ENCODE peak calls at places on chromosomes 16 and 17, in five cellular contexts. X, I, H, M and D are unnamed samples.

GRCh38 chr17:50102164-50102991 is 7.2 kb downstream of the PDK2 start:
- DNase-seq in M (no peak), H (peak; percentile 93), X (peak; percentile 90), I (peak; percentile 89), D (no peak)

GRCh38 chr16:86622700-86623615 is 44.6 kb downstream of the FOXL1 start:
- DNase-seq in I (no peak), H (no peak), X (no peak), M (no peak), D (no peak)

GRCh38 chr16:27264151-27264550 is 4.4 kb downstream of the NSMCE1 start:
- DNase-seq in X (no peak), I (no peak), H (no peak), M (peak; percentile 97), D (no peak)

GRCh38 chr17:55089955-55090573 is 121.5 kb downstream of the STXBP4 start:
- DNase-seq in I (no peak), X (no peak), M (peak; percentile 58), H (no peak), D (no peak)

GRCh38 chr17:72095316-72095715 is 25.5 kb upstream of the SOX9 start:
- DNase-seq in I (no peak), M (no peak), H (no peak), X (no peak), D (no peak)

GRCh38 chr17:27293359-27293897 is 486 bp upstream of the WSB1 start:
- DNase-seq in M (no peak), X (no peak), H (peak; percentile 14), I (no peak), D (no peak)

GRCh38 chr17:50630524-50631194 is 4.0 kb upstream of the ABCC3 start:
- DNase-seq in H (peak; percentile 83), M (peak; percentile 31), X (peak; percentile 92), I (peak; percentile 74), D (no peak)

GRCh38 chr16:78775161-78775561 is 675.7 kb downstream of the WWOX start:
- DNase-seq in X (no peak), I (no peak), M (no peak), H (no peak), D (no peak)

GRCh38 chr16:70598937-70599503 is 47.3 kb upstream of the IL34 start:
- DNase-seq in M (no peak), H (no peak), I (no peak), X (no peak), D (no peak)

GRCh38 chr17:27535975-27536374 is 79.7 kb downstream of the KSR1 start:
- DNase-seq in M (no peak), I (no peak), H (no peak), X (no peak), D (no peak)

GRCh38 chr17:33501185-33501584 is 208.1 kb upstream of the ASIC2 start:
- DNase-seq in H (no peak), I (no peak), X (no peak), M (no peak), D (no peak)

GRCh38 chr17:38469875-38470274 is 41.6 kb downstream of the ARHGAP23 start:
- DNase-seq in X (no peak), H (no peak), I (no peak), M (no peak), D (no peak)

GRCh38 chr16:75244844-75245758 is 6.3 kb downstream of the BCAR1 start:
- DNase-seq in M (peak; percentile 69), X (peak; percentile 94), I (peak; percentile 83), H (peak; percentile 93), D (peak; percentile 97)

GRCh38 chr16:30473231-30474061 is 904 bp downstream of the ITGAL start:
- DNase-seq in M (no peak), H (peak; percentile 22), I (peak; percentile 56), X (no peak), D (no peak)

GRCh38 chr17:29078183-29079045 is 35.5 kb downstream of the PIPOX start:
- DNase-seq in M (peak; percentile 21), X (no peak), I (no peak), H (no peak), D (no peak)

GRCh38 chr16:71352466-71352865 is 6.1 kb upstream of the CALB2 start:
- DNase-seq in M (no peak), X (no peak), H (no peak), I (no peak), D (no peak)

GRCh38 chr17:55454906-55455474 is 33.4 kb upstream of the MMD start:
- DNase-seq in H (no peak), X (no peak), I (no peak), M (peak; percentile 90), D (no peak)

GRCh38 chr16:89325861-89326471 is 108.5 kb downstream of the ZNF778 start:
- DNase-seq in M (peak; percentile 69), H (peak; percentile 75), I (peak; percentile 70), X (peak; percentile 72), D (peak; percentile 49)

GRCh38 chr16:55955439-55955838 is 80.3 kb upstream of the CES5A start:
- DNase-seq in X (no peak), M (no peak), I (no peak), H (no peak), D (no peak)

GRCh38 chr17:49985310-49985990 is 9.6 kb downstream of the DLX3 start:
- DNase-seq in H (no peak), M (no peak), X (no peak), I (no peak), D (peak; percentile 39)

GRCh38 chr16:77385481-77385880 is 49.4 kb downstream of the ADAMTS18 start:
- DNase-seq in H (no peak), X (no peak), I (no peak), M (no peak), D (no peak)

GRCh38 chr17:40490289-40490853 is 11.1 kb downstream of the TNS4 start:
- DNase-seq in M (peak; percentile 82), X (no peak), I (no peak), H (peak; percentile 52), D (no peak)

GRCh38 chr16:17658881-17659280 is 188.1 kb upstream of the XYLT1 start:
- DNase-seq in X (no peak), I (no peak), M (no peak), H (no peak), D (no peak)

GRCh38 chr16:82672676-82673075 is 45.9 kb downstream of the CDH13 start:
- DNase-seq in M (peak; percentile 23), H (no peak), I (no peak), X (no peak), D (no peak)

GRCh38 chr17:82126479-82127314 is 28.7 kb upstream of the FASN start:
- DNase-seq in H (no peak), M (no peak), I (no peak), X (no peak), D (no peak)

GRCh38 chr17:39461911-39462641 is 790 bp downstream of the CDK12 start:
- DNase-seq in X (peak; percentile 28), H (peak; percentile 52), I (no peak), M (peak; percentile 42), D (no peak)

GRCh38 chr17:51046527-51047384 is 73.9 kb downstream of the SPAG9 start:
- DNase-seq in I (no peak), M (peak; percentile 33), H (peak; percentile 76), X (no peak), D (no peak)

GRCh38 chr17:50935201-50936124 is 69.3 kb upstream of the TOB1 start:
- DNase-seq in M (peak; percentile 56), H (peak; percentile 98), X (peak; percentile 94), I (peak; percentile 89), D (no peak)

GRCh38 chr17:81036128-81036891 is 1.4 kb downstream of the BAIAP2 start:
- DNase-seq in M (peak; percentile 51), I (peak; percentile 51), X (no peak), H (no peak), D (no peak)

GRCh38 chr17:14227052-14227451 is 9.6 kb downstream of the CDRT15 start:
- DNase-seq in H (no peak), I (no peak), X (no peak), M (no peak), D (no peak)

GRCh38 chr16:84600343-84601229 is 17.3 kb downstream of the COTL1 start:
- DNase-seq in X (no peak), M (no peak), H (no peak), I (no peak), D (no peak)

GRCh38 chr16:4505356-4506153 is 29.4 kb downstream of the HMOX2 start:
- DNase-seq in X (peak; percentile 54), I (peak; percentile 80), M (no peak), H (no peak), D (no peak)

GRCh38 chr16:52460652-52461172 is 86.2 kb downstream of the TOX3 start:
- DNase-seq in H (no peak), M (no peak), I (no peak), X (no peak), D (no peak)

GRCh38 chr17:36468903-36469635 is 17.4 kb upstream of the ZNHIT3 start:
- DNase-seq in M (no peak), I (no peak), H (no peak), X (no peak), D (no peak)

GRCh38 chr16:10391339-10391738 is 5.5 kb downstream of the ATF7IP2 start:
- DNase-seq in I (no peak), H (no peak), X (no peak), M (no peak), D (no peak)

GRCh38 chr16:10388987-10389386 is 3.1 kb downstream of the ATF7IP2 start:
- DNase-seq in X (no peak), M (no peak), H (no peak), I (no peak), D (no peak)

GRCh38 chr16:10390330-10390729 is 4.5 kb downstream of the ATF7IP2 start:
- DNase-seq in I (no peak), M (no peak), X (no peak), H (no peak), D (no peak)

GRCh38 chr16:10387378-10387681 is 1.5 kb downstream of the ATF7IP2 start:
- DNase-seq in X (no peak), I (no peak), M (no peak), H (no peak), D (no peak)

DNA sequence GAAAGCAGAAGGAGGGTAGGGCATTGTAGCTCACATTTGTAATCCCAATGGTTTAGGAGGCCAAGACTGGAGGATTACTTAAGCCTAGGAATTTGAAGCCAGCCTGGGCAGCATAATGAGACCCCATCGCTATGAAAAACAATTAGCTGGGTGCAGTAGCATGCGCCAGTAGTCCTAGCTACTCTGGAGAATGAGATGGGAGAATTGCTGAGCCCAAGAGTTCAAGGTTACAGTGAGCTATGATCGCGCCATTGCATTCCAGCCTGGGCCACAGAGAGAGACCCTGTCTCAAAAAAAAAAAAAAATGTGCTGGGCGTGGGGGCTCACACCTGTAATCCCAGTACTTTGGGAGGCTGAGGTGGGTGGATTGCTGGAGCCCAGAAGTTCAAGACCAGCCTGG is 5.0 kb downstream of the ATF7IP2 start:
- DNase-seq in X (no peak), M (no peak), H (no peak), I (no peak), D (no peak)
- TF ChIP-seq CTCF in X (no peak), M (no peak), H (no peak), I (no peak), D (no peak)

GRCh38 chr17:75594499-75595283 is 7.1 kb downstream of the MYO15B start:
- DNase-seq in X (no peak), I (no peak), M (no peak), H (no peak), D (peak; percentile 64)
- H3K36me3 ChIP-seq in X (peaks cover 4% of the 10 kb centered on the region), I (peaks cover 6% of the 10 kb centered on the region), M (no peaks in the 10 kb centered on the region), H (no peaks in the 10 kb centered on the region), D (no peaks in the 10 kb centered on the region)

GRCh38 chr17:75684924-75685323 is 17.8 kb downstream of the SAP30BP start:
- DNase-seq in M (peak; percentile 93), X (peak; percentile 58), I (peak; percentile 61), H (peak; percentile 20), D (peak; percentile 99)
- H3K4me3 ChIP-seq in M (no peak overlapping the region), X (no peak overlapping the region), I (no peak overlapping the region), H (no peak overlapping the region), D (no peak overlapping the region)

GRCh38 chr17:34755371-34755770 is 176.0 kb downstream of the TMEM132E start:
- DNase-seq in I (no peak), H (no peak), X (no peak), M (no peak), D (no peak)

GRCh38 chr17:34750004-34750403 is 170.6 kb downstream of the TMEM132E start:
- DNase-seq in I (no peak), X (no peak), H (no peak), M (no peak), D (no peak)
- TF ChIP-seq CTCF in I (no peak), X (no peak), H (no peak), M (no peak), D (no peak)